ENCODE peak calls at places on chromosome 15, in six cellular contexts. One of them, this sample, is unnamed.

GRCh38 chr15:73872370-73872769 is 994 bp upstream of the TBC1D21 start:
- DNase-seq in mucosa of descending colon: no peak
- DNase-seq in IMR-90: peak; percentile 18
- DNase-seq in tibial artery: no peak
- DNase-seq in tibial nerve: no peak
- DNase-seq in fibroblast of the conjunctiva: no peak
- DNase-seq in this sample: no peak

GRCh38 chr15:56467626-56468025 is 2.7 kb upstream of the MNS1 start:
- DNase-seq in mucosa of descending colon: no peak
- DNase-seq in fibroblast of the conjunctiva: no peak
- DNase-seq in IMR-90: no peak
- DNase-seq in tibial nerve: no peak
- DNase-seq in tibial artery: no peak
- DNase-seq in this sample: no peak

GRCh38 chr15:37101634-37102314 is 1.4 kb upstream of the MEIS2 start:
- DNase-seq in fibroblast of the conjunctiva: no peak
- DNase-seq in tibial artery: peak; percentile 87
- DNase-seq in mucosa of descending colon: peak; percentile 69
- DNase-seq in tibial nerve: peak; percentile 61
- DNase-seq in IMR-90: peak; percentile 70
- DNase-seq in this sample: no peak

GRCh38 chr15:66631616-66632263 is 65.9 kb upstream of the LCTL start:
- DNase-seq in tibial artery: no peak
- DNase-seq in tibial nerve: no peak
- DNase-seq in fibroblast of the conjunctiva: no peak
- DNase-seq in IMR-90: no peak
- DNase-seq in mucosa of descending colon: no peak
- DNase-seq in this sample: no peak

GRCh38 chr15:73946795-73947370 is 20.6 kb downstream of the LOXL1 start:
- DNase-seq in fibroblast of the conjunctiva: no peak
- DNase-seq in IMR-90: no peak
- DNase-seq in tibial artery: peak; percentile 62
- DNase-seq in mucosa of descending colon: no peak
- DNase-seq in tibial nerve: no peak
- DNase-seq in this sample: no peak

GRCh38 chr15:95875141-95875643 is 455.3 kb upstream of the NR2F2 start:
- DNase-seq in IMR-90: no peak
- DNase-seq in mucosa of descending colon: no peak
- DNase-seq in fibroblast of the conjunctiva: peak; percentile 89
- DNase-seq in tibial nerve: peak; percentile 75
- DNase-seq in tibial artery: peak; percentile 74
- DNase-seq in this sample: no peak

GRCh38 chr15:45181491-45182285 is 6.1 kb downstream of the SHF start:
- DNase-seq in tibial nerve: no peak
- DNase-seq in fibroblast of the conjunctiva: no peak
- DNase-seq in mucosa of descending colon: no peak
- DNase-seq in IMR-90: no peak
- DNase-seq in tibial artery: no peak
- DNase-seq in this sample: no peak

GRCh38 chr15:81185896-81186295 is 10.8 kb upstream of the IL16 start:
- DNase-seq in IMR-90: no peak
- DNase-seq in tibial nerve: peak; percentile 2
- DNase-seq in fibroblast of the conjunctiva: no peak
- DNase-seq in mucosa of descending colon: no peak
- DNase-seq in tibial artery: no peak
- DNase-seq in this sample: no peak

GRCh38 chr15:31341501-31342195 is 15.0 kb downstream of the KLF13 start:
- DNase-seq in IMR-90: no peak
- DNase-seq in tibial artery: no peak
- DNase-seq in mucosa of descending colon: no peak
- DNase-seq in fibroblast of the conjunctiva: no peak
- DNase-seq in tibial nerve: no peak
- DNase-seq in this sample: no peak

GRCh38 chr15:55372701-55373440 is 35.3 kb downstream of the CCPG1 start:
- DNase-seq in mucosa of descending colon: no peak
- DNase-seq in fibroblast of the conjunctiva: no peak
- DNase-seq in tibial nerve: no peak
- DNase-seq in tibial artery: no peak
- DNase-seq in IMR-90: no peak
- DNase-seq in this sample: no peak

GRCh38 chr15:28184166-28184565 is 85.1 kb upstream of the OCA2 start:
- DNase-seq in IMR-90: peak; percentile 28
- DNase-seq in tibial nerve: no peak
- DNase-seq in tibial artery: no peak
- DNase-seq in fibroblast of the conjunctiva: no peak
- DNase-seq in mucosa of descending colon: no peak
- DNase-seq in this sample: no peak

GRCh38 chr15:85002517-85002916 is 20.9 kb downstream of the PDE8A start:
- DNase-seq in fibroblast of the conjunctiva: no peak
- DNase-seq in IMR-90: no peak
- DNase-seq in tibial artery: no peak
- DNase-seq in mucosa of descending colon: no peak
- DNase-seq in tibial nerve: no peak
- DNase-seq in this sample: no peak

GRCh38 chr15:83206387-83206970 is 1.1 kb downstream of the HDGFL3 start:
- DNase-seq in mucosa of descending colon: no peak
- DNase-seq in tibial nerve: peak; percentile 6
- DNase-seq in IMR-90: no peak
- DNase-seq in fibroblast of the conjunctiva: no peak
- DNase-seq in tibial artery: no peak
- DNase-seq in this sample: no peak

GRCh38 chr15:69508659-69509058 is 56.0 kb downstream of the RPLP1 start:
- DNase-seq in tibial artery: peak; percentile 19
- DNase-seq in mucosa of descending colon: no peak
- DNase-seq in tibial nerve: peak; percentile 15
- DNase-seq in fibroblast of the conjunctiva: no peak
- DNase-seq in IMR-90: no peak
- DNase-seq in this sample: no peak

GRCh38 chr15:38541046-38541445 is 23.6 kb downstream of the RASGRP1 start:
- DNase-seq in tibial artery: no peak
- DNase-seq in IMR-90: no peak
- DNase-seq in mucosa of descending colon: no peak
- DNase-seq in fibroblast of the conjunctiva: no peak
- DNase-seq in tibial nerve: no peak
- DNase-seq in this sample: no peak

GRCh38 chr15:71588746-71589145 is 221.6 kb upstream of the NR2E3 start:
- DNase-seq in mucosa of descending colon: no peak
- DNase-seq in IMR-90: peak; percentile 86
- DNase-seq in tibial artery: no peak
- DNase-seq in fibroblast of the conjunctiva: no peak
- DNase-seq in tibial nerve: no peak
- DNase-seq in this sample: no peak

GRCh38 chr15:60328852-60329443 is 68.8 kb downstream of the ANXA2 start:
- DNase-seq in fibroblast of the conjunctiva: peak; percentile 40
- DNase-seq in tibial nerve: peak; percentile 29
- DNase-seq in mucosa of descending colon: no peak
- DNase-seq in tibial artery: no peak
- DNase-seq in IMR-90: peak; percentile 37
- DNase-seq in this sample: no peak

GRCh38 chr15:47523669-47524068 is 193.6 kb upstream of the SEMA6D start:
- DNase-seq in IMR-90: peak; percentile 80
- DNase-seq in fibroblast of the conjunctiva: no peak
- DNase-seq in tibial artery: no peak
- DNase-seq in tibial nerve: no peak
- DNase-seq in mucosa of descending colon: no peak
- DNase-seq in this sample: no peak

GRCh38 chr15:63942486-63943365 is 103.6 kb downstream of the DAPK2 start:
- DNase-seq in mucosa of descending colon: no peak
- DNase-seq in tibial nerve: no peak
- DNase-seq in tibial artery: no peak
- DNase-seq in IMR-90: no peak
- DNase-seq in fibroblast of the conjunctiva: no peak
- DNase-seq in this sample: no peak

GRCh38 chr15:57171414-57171813 is 204.9 kb upstream of the CGNL1 start:
- DNase-seq in tibial artery: no peak
- DNase-seq in tibial nerve: no peak
- DNase-seq in fibroblast of the conjunctiva: no peak
- DNase-seq in IMR-90: peak; percentile 9
- DNase-seq in mucosa of descending colon: no peak
- DNase-seq in this sample: no peak

GRCh38 chr15:29129221-29129620 is 140.4 kb downstream of the NSMCE3 start:
- DNase-seq in IMR-90: no peak
- DNase-seq in tibial nerve: no peak
- DNase-seq in fibroblast of the conjunctiva: no peak
- DNase-seq in mucosa of descending colon: no peak
- DNase-seq in tibial artery: peak; percentile 17
- DNase-seq in this sample: no peak

GRCh38 chr15:75454471-75455418 is 3.3 kb upstream of the SIN3A start:
- DNase-seq in IMR-90: no peak
- DNase-seq in mucosa of descending colon: peak; percentile 89
- DNase-seq in fibroblast of the conjunctiva: no peak
- DNase-seq in tibial nerve: no peak
- DNase-seq in tibial artery: no peak
- DNase-seq in this sample: no peak

GRCh38 chr15:62841269-62841628 is 201.3 kb upstream of the TPM1 start:
- DNase-seq in fibroblast of the conjunctiva: no peak
- DNase-seq in mucosa of descending colon: no peak
- DNase-seq in IMR-90: peak; percentile 60
- DNase-seq in tibial artery: no peak
- DNase-seq in tibial nerve: no peak
- DNase-seq in this sample: no peak

GRCh38 chr15:57158589-57158988 is 217.7 kb upstream of the CGNL1 start:
- DNase-seq in IMR-90: peak; percentile 48
- DNase-seq in mucosa of descending colon: no peak
- DNase-seq in tibial nerve: no peak
- DNase-seq in fibroblast of the conjunctiva: no peak
- DNase-seq in tibial artery: no peak
- DNase-seq in this sample: no peak

GRCh38 chr15:66131200-66131599 is 122.3 kb downstream of the MEGF11 start:
- DNase-seq in IMR-90: no peak
- DNase-seq in tibial nerve: no peak
- DNase-seq in fibroblast of the conjunctiva: no peak
- DNase-seq in mucosa of descending colon: no peak
- DNase-seq in tibial artery: no peak
- DNase-seq in this sample: no peak

GRCh38 chr15:96340611-96341464 is 10.3 kb downstream of the NR2F2 start:
- DNase-seq in mucosa of descending colon: no peak
- DNase-seq in IMR-90: peak; percentile 73
- DNase-seq in fibroblast of the conjunctiva: no peak
- DNase-seq in tibial nerve: no peak
- DNase-seq in tibial artery: peak; percentile 73
- DNase-seq in this sample: no peak

GRCh38 chr15:96978937-96979473 is 648.5 kb downstream of the NR2F2 start:
- DNase-seq in IMR-90: no peak
- DNase-seq in tibial nerve: no peak
- DNase-seq in tibial artery: no peak
- DNase-seq in fibroblast of the conjunctiva: no peak
- DNase-seq in mucosa of descending colon: no peak
- DNase-seq in this sample: no peak

GRCh38 chr15:83320404-83320803 is 35.9 kb upstream of the BNC1 start:
- DNase-seq in fibroblast of the conjunctiva: no peak
- DNase-seq in IMR-90: peak; percentile 55
- DNase-seq in tibial artery: no peak
- DNase-seq in tibial nerve: no peak
- DNase-seq in mucosa of descending colon: no peak
- DNase-seq in this sample: no peak

GRCh38 chr15:55917881-55918296 is 75.5 kb downstream of the NEDD4 start:
- DNase-seq in tibial nerve: no peak
- DNase-seq in fibroblast of the conjunctiva: peak; percentile 88
- DNase-seq in mucosa of descending colon: no peak
- DNase-seq in tibial artery: no peak
- DNase-seq in IMR-90: peak; percentile 96
- DNase-seq in this sample: no peak

This sample was measured in GOT3.